ENCODE peak calls at places on chromosomes 11 and 22, in five cellular contexts. W is HCT116, Y is IMR-90, F is esophagus squamous epithelium, L is suprapubic skin. Z is an unnamed sample.

GRCh38 chr11:2208691-2209369 is 37.2 kb upstream of the TH start:
- DNase-seq in W (no peak), Y (no peak), F (no peak), L (peak; percentile 78), Z (peak; percentile 44)

GRCh38 chr11:19814421-19814820 is 101.8 kb downstream of the NAV2 start:
- DNase-seq in W (no peak), Y (no peak), F (no peak), L (no peak), Z (no peak)

GRCh38 chr11:128970598-128971190 is 28.0 kb upstream of the TP53AIP1 start:
- DNase-seq in W (no peak), Y (no peak), F (no peak), L (no peak), Z (no peak)

GRCh38 chr11:85627332-85627997 is at the start of gene DLG2:
- DNase-seq in W (no peak), Y (peak; percentile 44), F (no peak), L (no peak), Z (peak; percentile 23)

GRCh38 chr22:35510481-35510934 is 30.1 kb upstream of the RASD2 start:
- DNase-seq in W (no peak), Y (peak; percentile 75), F (no peak), L (no peak), Z (peak; percentile 15)

GRCh38 chr22:34645375-34645774 is 420.6 kb upstream of the ISX start:
- DNase-seq in W (no peak), Y (no peak), F (no peak), L (no peak), Z (no peak)

GRCh38 chr22:20188567-20188877 is 37.7 kb upstream of the CCDC188 start:
- DNase-seq in W (no peak), Y (no peak), F (no peak), L (no peak), Z (no peak)

GRCh38 chr22:19723990-19724827 is 870 bp downstream of the GP1BB start:
- DNase-seq in W (no peak), Y (peak; percentile 18), F (no peak), L (no peak), Z (no peak)

GRCh38 chr22:23893957-23894709 is at the start of gene MIF:
- DNase-seq in W (peak; percentile 80), Y (peak; percentile 91), F (peak; percentile 71), L (peak; percentile 96), Z (peak; percentile 93)

GRCh38 chr11:10488121-10488580 is 33.1 kb downstream of the AMPD3 start:
- DNase-seq in W (peak; percentile 86), Y (peak; percentile 11), F (no peak), L (peak; percentile 72), Z (no peak)

GRCh38 chr11:67640021-67640757 is 626 bp upstream of the TBX10 start:
- DNase-seq in W (peak; percentile 36), Y (peak; percentile 33), F (no peak), L (peak; percentile 81), Z (peak; percentile 82)

GRCh38 chr11:119739021-119739703 is 10.2 kb upstream of the NECTIN1 start:
- DNase-seq in W (no peak), Y (no peak), F (no peak), L (no peak), Z (peak; percentile 75)

GRCh38 chr11:14713518-14714244 is 70.1 kb downstream of the PDE3B start:
- DNase-seq in W (no peak), Y (no peak), F (no peak), L (no peak), Z (no peak)

GRCh38 chr11:105181100-105181499 is 41.5 kb upstream of the CARD18 start:
- DNase-seq in W (no peak), Y (peak; percentile 76), F (no peak), L (no peak), Z (no peak)

GRCh38 chr11:114821626-114822025 is 143.3 kb downstream of the NXPE2 start:
- DNase-seq in W (no peak), Y (peak; percentile 17), F (no peak), L (no peak), Z (no peak)

GRCh38 chr11:32034149-32034548 is 56.7 kb upstream of the RCN1 start:
- DNase-seq in W (no peak), Y (peak; percentile 96), F (no peak), L (no peak), Z (no peak)

GRCh38 chr22:20398420-20398819 is 4.5 kb downstream of the ZNF74 start:
- DNase-seq in W (no peak), Y (no peak), F (no peak), L (no peak), Z (no peak)

GRCh38 chr11:35215945-35216344 is 77.0 kb downstream of the CD44 start:
- DNase-seq in W (no peak), Y (no peak), F (no peak), L (no peak), Z (no peak)
- TF ChIP-seq POLR2A in W (no peak), Y (peak; percentile 25), F (no peak), L (no peak), Z (no peak)

GRCh38 chr11:118001494-118001971 is 15.3 kb downstream of the IL10RA start:
- DNase-seq in W (no peak), Y (no peak), F (no peak), L (no peak), Z (no peak)
- H3K27ac ChIP-seq in W (no peak overlapping the region), Y (no peak overlapping the region), F (peak overlapping the region; percentile 45), L (no peak overlapping the region), Z (peak overlapping the region; percentile 87)

DNA sequence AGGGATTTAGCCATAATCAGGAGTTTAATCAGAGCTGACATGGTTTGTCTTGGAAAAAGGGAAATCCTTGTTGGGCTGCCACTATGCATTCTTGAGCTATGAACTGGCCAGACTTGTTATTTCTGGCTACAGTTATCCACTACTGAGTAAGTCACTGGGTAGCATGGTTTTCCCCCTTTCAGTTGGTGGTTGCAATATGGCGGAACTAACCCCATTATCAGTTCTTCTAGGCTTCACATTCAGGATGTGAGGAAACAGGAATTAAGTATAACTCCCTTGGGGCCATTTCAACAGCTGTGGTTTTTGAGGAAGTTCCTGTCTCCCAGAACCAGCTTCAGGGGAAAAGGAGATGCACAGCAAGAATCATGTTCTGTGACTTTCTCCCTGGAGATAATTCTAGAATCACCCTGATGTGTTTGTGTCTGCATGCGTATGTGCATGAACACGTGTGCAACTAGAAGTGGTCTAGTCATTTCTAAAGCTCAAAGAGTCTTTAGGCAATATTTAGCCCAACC is 103.0 kb upstream of the CD44 start:
- DNase-seq in W (no peak), Y (peak; percentile 94), F (no peak), L (no peak), Z (no peak)
- TF ChIP-seq POLR2A in W (no peak), Y (no peak), F (no peak), L (no peak), Z (no peak)

DNA sequence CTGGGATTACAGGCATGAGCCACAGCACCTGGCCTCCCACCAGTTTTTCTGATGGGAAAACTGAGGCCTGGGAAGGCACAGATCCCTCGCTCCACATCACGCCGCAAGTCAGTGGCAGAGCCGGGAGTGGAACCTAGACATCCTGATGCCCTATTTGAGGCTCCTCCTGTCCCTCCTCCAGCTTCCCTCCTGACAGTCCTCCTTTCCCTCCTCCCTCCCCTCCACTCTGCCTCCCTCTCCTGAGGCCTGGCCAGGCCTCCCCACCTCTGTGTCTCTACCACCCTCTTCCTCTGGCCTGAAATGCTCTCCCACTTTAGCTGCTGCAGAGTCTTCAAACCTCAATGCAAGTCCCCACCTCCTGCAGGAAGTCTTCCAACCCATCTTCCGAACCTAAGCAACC is 13.3 kb upstream of the TP53I11 start:
- DNase-seq in W (no peak), Y (no peak), F (no peak), L (no peak), Z (no peak)
- H3K27ac ChIP-seq in W (no peak overlapping the region), Y (no peak overlapping the region), F (no peak overlapping the region), L (no peak overlapping the region), Z (no peak overlapping the region)

GRCh38 chr11:18105802-18106574 is at the start of gene SAAL1:
- DNase-seq in W (peak; percentile 74), Y (peak; percentile 67), F (no peak), L (peak; percentile 91), Z (peak; percentile 93)
- TF ChIP-seq POLR2A in W (peak; percentile 48), Y (peak; percentile 18), F (no peak), L (no peak), Z (peak; percentile 17)

GRCh38 chr22:49257551-49257951 is 570.1 kb downstream of the BRD1 start:
- DNase-seq in W (no peak), Y (no peak), F (no peak), L (peak; percentile 65), Z (no peak)
- H3K27ac ChIP-seq in W (no peak overlapping the region), Y (no peak overlapping the region), F (no peak overlapping the region), L (no peak overlapping the region), Z (no peak overlapping the region)